ENCODE peak calls at places on chromosome 14, in nine cellular contexts. One of them, this sample, is unnamed. For H3K27me3, the result is how much of the 10 kb centered on the place peaks cover.

GRCh38 chr14:64387232-64387737 is 868 bp upstream of the MTHFD1 start:
- DNase-seq in mesendoderm: peak
- DNase-seq in brain microvascular endothelial cell: peak
- DNase-seq in HL-60: no peak
- DNase-seq in tibial artery: no peak
- DNase-seq in NT2/D1: no peak
- DNase-seq in cardiac muscle cell: no peak
- DNase-seq in uterus: no peak
- DNase-seq in fibroblast of lung: peak
- DNase-seq in this sample: no peak

GRCh38 chr14:57247283-57247682 is 21.4 kb downstream of the EXOC5 start:
- DNase-seq in mesendoderm: no peak
- DNase-seq in uterus: no peak
- DNase-seq in HL-60: no peak
- DNase-seq in tibial artery: no peak
- DNase-seq in cardiac muscle cell: no peak
- DNase-seq in fibroblast of lung: no peak
- DNase-seq in brain microvascular endothelial cell: no peak
- DNase-seq in NT2/D1: no peak
- DNase-seq in this sample: no peak

GRCh38 chr14:84323450-84323849 is 1206.5 kb upstream of the FLRT2 start:
- DNase-seq in NT2/D1: no peak
- DNase-seq in HL-60: peak
- DNase-seq in brain microvascular endothelial cell: no peak
- DNase-seq in uterus: no peak
- DNase-seq in tibial artery: no peak
- DNase-seq in mesendoderm: no peak
- DNase-seq in cardiac muscle cell: no peak
- DNase-seq in fibroblast of lung: no peak
- DNase-seq in this sample: no peak

GRCh38 chr14:77018785-77019184 is 9.7 kb downstream of the IRF2BPL start:
- DNase-seq in tibial artery: no peak
- DNase-seq in uterus: no peak
- DNase-seq in mesendoderm: no peak
- DNase-seq in NT2/D1: no peak
- DNase-seq in fibroblast of lung: no peak
- DNase-seq in brain microvascular endothelial cell: no peak
- DNase-seq in cardiac muscle cell: no peak
- DNase-seq in HL-60: no peak
- DNase-seq in this sample: no peak

GRCh38 chr14:53929871-53930685 is 26.5 kb downstream of the BMP4 start:
- DNase-seq in brain microvascular endothelial cell: no peak
- DNase-seq in fibroblast of lung: no peak
- DNase-seq in HL-60: no peak
- DNase-seq in cardiac muscle cell: peak
- DNase-seq in uterus: no peak
- DNase-seq in mesendoderm: peak
- DNase-seq in NT2/D1: no peak
- DNase-seq in tibial artery: no peak
- DNase-seq in this sample: no peak

GRCh38 chr14:50741571-50741970 is 73.5 kb upstream of the SAV1 start:
- DNase-seq in uterus: no peak
- DNase-seq in tibial artery: no peak
- DNase-seq in HL-60: no peak
- DNase-seq in brain microvascular endothelial cell: peak
- DNase-seq in NT2/D1: no peak
- DNase-seq in cardiac muscle cell: no peak
- DNase-seq in mesendoderm: peak
- DNase-seq in fibroblast of lung: peak
- DNase-seq in this sample: no peak

GRCh38 chr14:30656190-30656632 is 34.1 kb downstream of the SCFD1 start:
- DNase-seq in NT2/D1: no peak
- DNase-seq in uterus: peak
- DNase-seq in cardiac muscle cell: peak
- DNase-seq in brain microvascular endothelial cell: peak
- DNase-seq in mesendoderm: peak
- DNase-seq in tibial artery: no peak
- DNase-seq in HL-60: no peak
- DNase-seq in fibroblast of lung: peak
- DNase-seq in this sample: no peak

GRCh38 chr14:65533736-65534404 is 121.3 kb downstream of the FUT8 start:
- DNase-seq in brain microvascular endothelial cell: no peak
- DNase-seq in mesendoderm: no peak
- DNase-seq in HL-60: no peak
- DNase-seq in tibial artery: no peak
- DNase-seq in NT2/D1: no peak
- DNase-seq in cardiac muscle cell: no peak
- DNase-seq in fibroblast of lung: no peak
- DNase-seq in uterus: no peak
- DNase-seq in this sample: no peak

GRCh38 chr14:42855159-42855558 is 1248.5 kb downstream of the LRFN5 start:
- DNase-seq in brain microvascular endothelial cell: no peak
- DNase-seq in fibroblast of lung: peak
- DNase-seq in cardiac muscle cell: no peak
- DNase-seq in HL-60: no peak
- DNase-seq in tibial artery: no peak
- DNase-seq in mesendoderm: no peak
- DNase-seq in uterus: no peak
- DNase-seq in NT2/D1: no peak
- DNase-seq in this sample: no peak

GRCh38 chr14:89618821-89619551 is 202.0 kb upstream of the FOXN3 start:
- DNase-seq in cardiac muscle cell: peak
- DNase-seq in brain microvascular endothelial cell: peak
- DNase-seq in HL-60: peak
- DNase-seq in NT2/D1: peak
- DNase-seq in fibroblast of lung: peak
- DNase-seq in uterus: peak
- DNase-seq in mesendoderm: peak
- DNase-seq in tibial artery: peak
- DNase-seq in this sample: peak
- H3K27me3 ChIP-seq in cardiac muscle cell: under half
- H3K27me3 ChIP-seq in brain microvascular endothelial cell: under half
- H3K27me3 ChIP-seq in HL-60: under half
- H3K27me3 ChIP-seq in NT2/D1: under half
- H3K27me3 ChIP-seq in fibroblast of lung: under half
- H3K27me3 ChIP-seq in uterus: under half
- H3K27me3 ChIP-seq in mesendoderm: under half
- H3K27me3 ChIP-seq in tibial artery: under half
- H3K27me3 ChIP-seq in this sample: under half

GRCh38 chr14:60508707-60509437 is at the start of gene SIX6:
- DNase-seq in brain microvascular endothelial cell: peak
- DNase-seq in fibroblast of lung: no peak
- DNase-seq in HL-60: no peak
- DNase-seq in uterus: no peak
- DNase-seq in tibial artery: no peak
- DNase-seq in NT2/D1: peak
- DNase-seq in mesendoderm: peak
- DNase-seq in cardiac muscle cell: peak
- DNase-seq in this sample: peak

GRCh38 chr14:60510976-60511599 is 2.1 kb downstream of the SIX6 start:
- DNase-seq in fibroblast of lung: no peak
- DNase-seq in brain microvascular endothelial cell: no peak
- DNase-seq in NT2/D1: no peak
- DNase-seq in cardiac muscle cell: no peak
- DNase-seq in tibial artery: no peak
- DNase-seq in mesendoderm: no peak
- DNase-seq in uterus: no peak
- DNase-seq in HL-60: no peak
- DNase-seq in this sample: no peak

GRCh38 chr14:60508363-60508706 is 611 bp upstream of the SIX6 start:
- DNase-seq in uterus: no peak
- DNase-seq in tibial artery: no peak
- DNase-seq in brain microvascular endothelial cell: no peak
- DNase-seq in mesendoderm: no peak
- DNase-seq in HL-60: no peak
- DNase-seq in fibroblast of lung: no peak
- DNase-seq in cardiac muscle cell: no peak
- DNase-seq in NT2/D1: no peak
- DNase-seq in this sample: no peak

GRCh38 chr14:60510254-60510975 is 1.5 kb downstream of the SIX6 start:
- DNase-seq in brain microvascular endothelial cell: no peak
- DNase-seq in uterus: no peak
- DNase-seq in tibial artery: no peak
- DNase-seq in HL-60: no peak
- DNase-seq in fibroblast of lung: no peak
- DNase-seq in mesendoderm: peak
- DNase-seq in NT2/D1: no peak
- DNase-seq in cardiac muscle cell: no peak
- DNase-seq in this sample: no peak

GRCh38 chr14:60509438-60510253 is 700 bp downstream of the SIX6 start:
- DNase-seq in mesendoderm: peak
- DNase-seq in fibroblast of lung: no peak
- DNase-seq in NT2/D1: no peak
- DNase-seq in cardiac muscle cell: no peak
- DNase-seq in HL-60: no peak
- DNase-seq in uterus: no peak
- DNase-seq in tibial artery: peak
- DNase-seq in brain microvascular endothelial cell: no peak
- DNase-seq in this sample: no peak
- H3K4me3 ChIP-seq in mesendoderm: no peak
- H3K4me3 ChIP-seq in fibroblast of lung: no peak
- H3K4me3 ChIP-seq in NT2/D1: peak
- H3K4me3 ChIP-seq in cardiac muscle cell: peak
- H3K4me3 ChIP-seq in HL-60: no peak
- H3K4me3 ChIP-seq in uterus: no peak
- H3K4me3 ChIP-seq in tibial artery: no peak
- H3K4me3 ChIP-seq in brain microvascular endothelial cell: no peak
- H3K4me3 ChIP-seq in this sample: no peak

GRCh38 chr14:22479132-22479531 is 109.9 kb downstream of the DAD1 start:
- DNase-seq in fibroblast of lung: no peak
- DNase-seq in mesendoderm: no peak
- DNase-seq in cardiac muscle cell: no peak
- DNase-seq in brain microvascular endothelial cell: no peak
- DNase-seq in tibial artery: no peak
- DNase-seq in NT2/D1: no peak
- DNase-seq in HL-60: no peak
- DNase-seq in uterus: no peak
- DNase-seq in this sample: no peak
- H3K27me3 ChIP-seq in fibroblast of lung: under half
- H3K27me3 ChIP-seq in mesendoderm: under half
- H3K27me3 ChIP-seq in cardiac muscle cell: under half
- H3K27me3 ChIP-seq in brain microvascular endothelial cell: under half
- H3K27me3 ChIP-seq in tibial artery: under half
- H3K27me3 ChIP-seq in NT2/D1: under half
- H3K27me3 ChIP-seq in HL-60: under half
- H3K27me3 ChIP-seq in uterus: under half
- H3K27me3 ChIP-seq in this sample: under half

GRCh38 chr14:98243332-98243731 is 1028.7 kb downstream of the BCL11B start:
- DNase-seq in fibroblast of lung: no peak
- DNase-seq in tibial artery: no peak
- DNase-seq in NT2/D1: no peak
- DNase-seq in uterus: no peak
- DNase-seq in brain microvascular endothelial cell: no peak
- DNase-seq in HL-60: no peak
- DNase-seq in mesendoderm: no peak
- DNase-seq in cardiac muscle cell: no peak
- DNase-seq in this sample: no peak
- H3K4me3 ChIP-seq in fibroblast of lung: no peak
- H3K4me3 ChIP-seq in tibial artery: no peak
- H3K4me3 ChIP-seq in NT2/D1: no peak
- H3K4me3 ChIP-seq in uterus: no peak
- H3K4me3 ChIP-seq in brain microvascular endothelial cell: no peak
- H3K4me3 ChIP-seq in HL-60: no peak
- H3K4me3 ChIP-seq in mesendoderm: no peak
- H3K4me3 ChIP-seq in cardiac muscle cell: no peak
- H3K4me3 ChIP-seq in this sample: no peak

DNA sequence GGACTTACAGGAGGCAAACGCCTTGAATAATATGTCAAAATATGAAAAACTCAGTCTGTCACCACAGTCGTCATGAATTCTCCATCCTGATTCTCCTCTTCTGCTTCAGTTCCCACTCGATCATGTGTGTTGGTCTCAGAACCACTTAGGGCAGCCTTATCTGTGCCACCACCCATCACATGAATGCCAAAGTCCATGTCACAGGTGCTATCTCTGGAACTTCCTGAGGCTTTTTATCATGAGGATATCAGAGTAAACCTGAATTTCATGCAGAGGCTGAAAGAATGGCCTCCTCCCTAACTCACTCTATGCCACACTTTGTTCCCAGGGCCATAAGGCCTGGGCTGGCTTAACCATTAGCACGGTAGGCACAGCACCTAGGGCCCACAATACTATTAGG is 28.8 kb upstream of the MAP3K9 start:
- DNase-seq in fibroblast of lung: no peak
- DNase-seq in NT2/D1: no peak
- DNase-seq in cardiac muscle cell: no peak
- DNase-seq in mesendoderm: no peak
- DNase-seq in HL-60: no peak
- DNase-seq in uterus: no peak
- DNase-seq in brain microvascular endothelial cell: no peak
- DNase-seq in tibial artery: no peak
- DNase-seq in this sample: no peak
- H3K27me3 ChIP-seq in fibroblast of lung: under half
- H3K27me3 ChIP-seq in NT2/D1: under half
- H3K27me3 ChIP-seq in cardiac muscle cell: under half
- H3K27me3 ChIP-seq in mesendoderm: under half
- H3K27me3 ChIP-seq in HL-60: under half
- H3K27me3 ChIP-seq in uterus: under half
- H3K27me3 ChIP-seq in brain microvascular endothelial cell: under half
- H3K27me3 ChIP-seq in tibial artery: under half
- H3K27me3 ChIP-seq in this sample: under half

GRCh38 chr14:20680363-20680762 is 4.0 kb upstream of the RNASE4 start:
- DNase-seq in brain microvascular endothelial cell: no peak
- DNase-seq in mesendoderm: no peak
- DNase-seq in uterus: no peak
- DNase-seq in NT2/D1: no peak
- DNase-seq in HL-60: no peak
- DNase-seq in tibial artery: no peak
- DNase-seq in cardiac muscle cell: no peak
- DNase-seq in fibroblast of lung: no peak
- DNase-seq in this sample: no peak

GRCh38 chr14:20682127-20682434 is 2.3 kb upstream of the RNASE4 start:
- DNase-seq in NT2/D1: no peak
- DNase-seq in mesendoderm: no peak
- DNase-seq in HL-60: no peak
- DNase-seq in uterus: no peak
- DNase-seq in tibial artery: no peak
- DNase-seq in brain microvascular endothelial cell: no peak
- DNase-seq in cardiac muscle cell: no peak
- DNase-seq in fibroblast of lung: no peak
- DNase-seq in this sample: no peak

GRCh38 chr14:20680843-20681347 is 3.5 kb upstream of the RNASE4 start:
- DNase-seq in uterus: no peak
- DNase-seq in fibroblast of lung: no peak
- DNase-seq in NT2/D1: no peak
- DNase-seq in brain microvascular endothelial cell: no peak
- DNase-seq in HL-60: peak
- DNase-seq in cardiac muscle cell: no peak
- DNase-seq in tibial artery: no peak
- DNase-seq in mesendoderm: no peak
- DNase-seq in this sample: peak

GRCh38 chr14:20681348-20682126 is 2.8 kb upstream of the RNASE4 start:
- DNase-seq in NT2/D1: no peak
- DNase-seq in brain microvascular endothelial cell: peak
- DNase-seq in cardiac muscle cell: peak
- DNase-seq in fibroblast of lung: peak
- DNase-seq in mesendoderm: peak
- DNase-seq in uterus: peak
- DNase-seq in tibial artery: peak
- DNase-seq in HL-60: peak
- DNase-seq in this sample: peak

GRCh38 chr14:20679907-20680306 is 4.5 kb upstream of the RNASE4 start:
- DNase-seq in tibial artery: no peak
- DNase-seq in uterus: peak
- DNase-seq in brain microvascular endothelial cell: peak
- DNase-seq in fibroblast of lung: peak
- DNase-seq in cardiac muscle cell: peak
- DNase-seq in HL-60: no peak
- DNase-seq in NT2/D1: no peak
- DNase-seq in mesendoderm: peak
- DNase-seq in this sample: no peak
- H3K4me3 ChIP-seq in tibial artery: no peak
- H3K4me3 ChIP-seq in uterus: no peak
- H3K4me3 ChIP-seq in brain microvascular endothelial cell: no peak
- H3K4me3 ChIP-seq in fibroblast of lung: no peak
- H3K4me3 ChIP-seq in cardiac muscle cell: no peak
- H3K4me3 ChIP-seq in HL-60: no peak
- H3K4me3 ChIP-seq in NT2/D1: no peak
- H3K4me3 ChIP-seq in mesendoderm: no peak
- H3K4me3 ChIP-seq in this sample: no peak